ENCODE peak calls at places on chromosomes 13 and 19, in eight cellular contexts. Y is head of caudate nucleus, D is ELR, U is fibroblast of the aortic adventitia, G is occipital lobe, J is RPMI8226, N is SK-N-SH, K is AG10803. B is an unnamed sample.

GRCh38 chr13:73228546-73228945 is 169.7 kb downstream of the KLF5 start:
- DNase-seq in Y (no peak), J (peak; percentile 60), K (no peak), G (no peak), N (no peak), U (peak; percentile 10), D (peak; percentile 55), B (no peak)

GRCh38 chr13:113124211-113125025 is 1.8 kb downstream of the F10 start:
- DNase-seq in J (no peak), D (no peak), N (no peak), U (no peak), K (no peak), G (no peak), Y (peak; percentile 3), B (no peak)

GRCh38 chr19:38496603-38497487 is 63.4 kb downstream of the RYR1 start:
- DNase-seq in G (no peak), Y (no peak), N (no peak), K (no peak), U (no peak), J (no peak), D (no peak), B (no peak)

GRCh38 chr13:97539651-97540230 is 105.8 kb downstream of the RAP2A start:
- DNase-seq in Y (no peak), J (no peak), G (no peak), K (no peak), U (peak; percentile 22), D (peak; percentile 51), N (no peak), B (no peak)

GRCh38 chr13:46181799-46182490 is at the start of gene LCP1:
- DNase-seq in G (no peak), D (peak; percentile 8), K (no peak), J (peak; percentile 88), Y (no peak), N (no peak), U (no peak), B (no peak)

GRCh38 chr19:4645718-4646117 is 6.4 kb downstream of the TNFAIP8L1 start:
- DNase-seq in U (no peak), N (no peak), Y (no peak), D (no peak), J (no peak), G (no peak), K (no peak), B (no peak)

GRCh38 chr13:85255978-85256377 is 543.2 kb downstream of the SLITRK6 start:
- DNase-seq in Y (no peak), J (no peak), U (peak; percentile 3), G (no peak), N (no peak), D (no peak), K (no peak), B (no peak)

GRCh38 chr13:27131202-27131623 is 40.4 kb downstream of the USP12 start:
- DNase-seq in G (no peak), J (peak; percentile 74), D (peak; percentile 55), Y (no peak), U (peak; percentile 33), K (no peak), N (no peak), B (no peak)

GRCh38 chr13:41111454-41111853 is 21.1 kb downstream of the KBTBD6 start:
- DNase-seq in U (no peak), D (peak; percentile 47), J (no peak), G (no peak), K (no peak), Y (no peak), N (no peak), B (no peak)

GRCh38 chr19:2434267-2434666 is 6.9 kb upstream of the TIMM13 start:
- DNase-seq in J (no peak), U (no peak), G (no peak), N (no peak), Y (no peak), K (no peak), D (no peak), B (no peak)

GRCh38 chr19:34963531-34964406 is at the start of gene ZNF792:
- DNase-seq in U (peak; percentile 25), D (peak; percentile 68), K (peak; percentile 26), J (peak; percentile 39), Y (peak; percentile 60), N (peak; percentile 91), G (peak; percentile 35), B (peak; percentile 49)

GRCh38 chr13:94825507-94825906 is 113.2 kb upstream of the SOX21 start:
- DNase-seq in G (peak; percentile 40), U (peak; percentile 15), Y (peak; percentile 50), D (no peak), K (peak; percentile 11), J (peak; percentile 17), N (peak; percentile 7), B (no peak)

GRCh38 chr13:79837741-79838450 is 356.9 kb downstream of the NDFIP2 start:
- DNase-seq in G (no peak), U (peak; percentile 70), Y (no peak), K (peak; percentile 58), J (no peak), D (peak; percentile 77), N (no peak), B (no peak)

GRCh38 chr13:94993608-94994007 is 281.3 kb upstream of the SOX21 start:
- DNase-seq in J (no peak), K (no peak), Y (no peak), U (peak; percentile 92), G (no peak), N (no peak), D (no peak), B (no peak)

GRCh38 chr13:22053053-22053452 is 382.2 kb downstream of the FGF9 start:
- DNase-seq in G (no peak), J (no peak), K (no peak), N (no peak), U (no peak), Y (no peak), D (no peak), B (no peak)

GRCh38 chr13:113791226-113791625 is 32.2 kb downstream of the TMEM255B start:
- DNase-seq in J (no peak), G (no peak), Y (no peak), D (no peak), K (no peak), U (no peak), N (no peak), B (no peak)

GRCh38 chr19:39369200-39369599 is 21.7 kb downstream of the PAF1 start:
- DNase-seq in U (no peak), G (no peak), D (no peak), K (no peak), J (no peak), N (no peak), Y (no peak), B (no peak)

GRCh38 chr19:4896372-4896771 is 6.3 kb downstream of the ARRDC5 start:
- DNase-seq in G (no peak), K (peak; percentile 31), J (peak; percentile 44), D (peak; percentile 76), N (no peak), U (peak; percentile 39), Y (no peak), B (no peak)

GRCh38 chr19:44943801-44944249 is 1.8 kb downstream of the APOC4 start:
- DNase-seq in J (peak; percentile 53), D (no peak), U (no peak), N (no peak), Y (peak; percentile 59), K (peak; percentile 13), G (peak; percentile 19), B (peak; percentile 57)

GRCh38 chr13:44801990-44802389 is 187.3 kb downstream of the NUFIP1 start:
- DNase-seq in G (no peak), N (no peak), J (no peak), K (peak; percentile 78), Y (no peak), U (peak; percentile 66), D (peak; percentile 89), B (no peak)

GRCh38 chr19:47373246-47374240 is 24.4 kb downstream of the DHX34 start:
- DNase-seq in Y (no peak), G (no peak), U (no peak), D (no peak), N (no peak), K (no peak), J (no peak), B (no peak)